ENCODE peak calls at places on chromosomes 13 and 19, in eight cellular contexts. One of them, this sample, is unnamed.

GRCh38 chr13:21625366-21625765 is 21.4 kb upstream of the MICU2 start:
- DNase-seq in left ventricle myocardium inferior: no peak
- DNase-seq in SK-N-SH: peak; percentile 36
- DNase-seq in fibroblast of lung: peak; percentile 51
- DNase-seq in cardiac muscle cell: peak; percentile 35
- DNase-seq in DND-41: peak; percentile 13
- DNase-seq in HFF-Myc: no peak
- DNase-seq in AG04450: no peak
- DNase-seq in this sample: no peak

GRCh38 chr19:50501568-50502475 is 9.2 kb downstream of the JOSD2 start:
- DNase-seq in left ventricle myocardium inferior: peak; percentile 75
- DNase-seq in SK-N-SH: no peak
- DNase-seq in fibroblast of lung: no peak
- DNase-seq in cardiac muscle cell: no peak
- DNase-seq in DND-41: no peak
- DNase-seq in HFF-Myc: no peak
- DNase-seq in AG04450: no peak
- DNase-seq in this sample: no peak

GRCh38 chr19:6532244-6532999 is 1.6 kb downstream of the TNFSF9 start:
- DNase-seq in left ventricle myocardium inferior: no peak
- DNase-seq in SK-N-SH: no peak
- DNase-seq in fibroblast of lung: no peak
- DNase-seq in cardiac muscle cell: no peak
- DNase-seq in DND-41: no peak
- DNase-seq in HFF-Myc: no peak
- DNase-seq in AG04450: no peak
- DNase-seq in this sample: no peak

GRCh38 chr13:92682832-92683517 is 543.6 kb upstream of the GPC6 start:
- DNase-seq in left ventricle myocardium inferior: no peak
- DNase-seq in SK-N-SH: no peak
- DNase-seq in fibroblast of lung: no peak
- DNase-seq in cardiac muscle cell: peak; percentile 69
- DNase-seq in DND-41: no peak
- DNase-seq in HFF-Myc: no peak
- DNase-seq in AG04450: no peak
- DNase-seq in this sample: no peak

GRCh38 chr19:2046046-2046907 is 4.8 kb downstream of the MKNK2 start:
- DNase-seq in left ventricle myocardium inferior: no peak
- DNase-seq in SK-N-SH: no peak
- DNase-seq in fibroblast of lung: no peak
- DNase-seq in cardiac muscle cell: no peak
- DNase-seq in DND-41: no peak
- DNase-seq in HFF-Myc: no peak
- DNase-seq in AG04450: no peak
- DNase-seq in this sample: no peak

GRCh38 chr19:39671739-39672363 is 16.1 kb downstream of the LGALS16 start:
- DNase-seq in left ventricle myocardium inferior: no peak
- DNase-seq in SK-N-SH: peak; percentile 34
- DNase-seq in fibroblast of lung: peak; percentile 48
- DNase-seq in cardiac muscle cell: peak; percentile 64
- DNase-seq in DND-41: peak; percentile 23
- DNase-seq in HFF-Myc: peak; percentile 19
- DNase-seq in AG04450: no peak
- DNase-seq in this sample: peak; percentile 8

GRCh38 chr13:44726214-44726613 is 150.1 kb upstream of the TSC22D1 start:
- DNase-seq in left ventricle myocardium inferior: no peak
- DNase-seq in SK-N-SH: no peak
- DNase-seq in fibroblast of lung: peak; percentile 95
- DNase-seq in cardiac muscle cell: peak; percentile 97
- DNase-seq in DND-41: no peak
- DNase-seq in HFF-Myc: peak; percentile 57
- DNase-seq in AG04450: peak; percentile 81
- DNase-seq in this sample: no peak

GRCh38 chr13:77729502-77730221 is 32.2 kb downstream of the SLAIN1 start:
- DNase-seq in left ventricle myocardium inferior: no peak
- DNase-seq in SK-N-SH: no peak
- DNase-seq in fibroblast of lung: no peak
- DNase-seq in cardiac muscle cell: no peak
- DNase-seq in DND-41: no peak
- DNase-seq in HFF-Myc: no peak
- DNase-seq in AG04450: no peak
- DNase-seq in this sample: no peak

GRCh38 chr13:45179428-45179827 is 21.4 kb downstream of the KCTD4 start:
- DNase-seq in left ventricle myocardium inferior: no peak
- DNase-seq in SK-N-SH: no peak
- DNase-seq in fibroblast of lung: peak; percentile 42
- DNase-seq in cardiac muscle cell: no peak
- DNase-seq in DND-41: no peak
- DNase-seq in HFF-Myc: no peak
- DNase-seq in AG04450: no peak
- DNase-seq in this sample: no peak

GRCh38 chr19:24051516-24051915 is 35.5 kb upstream of the ZNF254 start:
- DNase-seq in left ventricle myocardium inferior: no peak
- DNase-seq in SK-N-SH: no peak
- DNase-seq in fibroblast of lung: no peak
- DNase-seq in cardiac muscle cell: no peak
- DNase-seq in DND-41: no peak
- DNase-seq in HFF-Myc: no peak
- DNase-seq in AG04450: no peak
- DNase-seq in this sample: no peak

GRCh38 chr19:29514525-29515232 is 11.1 kb upstream of the VSTM2B start:
- DNase-seq in left ventricle myocardium inferior: no peak
- DNase-seq in SK-N-SH: no peak
- DNase-seq in fibroblast of lung: no peak
- DNase-seq in cardiac muscle cell: no peak
- DNase-seq in DND-41: no peak
- DNase-seq in HFF-Myc: no peak
- DNase-seq in AG04450: no peak
- DNase-seq in this sample: no peak

GRCh38 chr13:114112826-114113322 is 19.5 kb downstream of the RASA3 start:
- DNase-seq in left ventricle myocardium inferior: no peak
- DNase-seq in SK-N-SH: no peak
- DNase-seq in fibroblast of lung: no peak
- DNase-seq in cardiac muscle cell: no peak
- DNase-seq in DND-41: no peak
- DNase-seq in HFF-Myc: no peak
- DNase-seq in AG04450: no peak
- DNase-seq in this sample: no peak

GRCh38 chr19:46537136-46538097 is 41.8 kb upstream of the PNMA8B start:
- DNase-seq in left ventricle myocardium inferior: peak; percentile 62
- DNase-seq in SK-N-SH: peak; percentile 70
- DNase-seq in fibroblast of lung: peak; percentile 40
- DNase-seq in cardiac muscle cell: peak; percentile 62
- DNase-seq in DND-41: peak; percentile 63
- DNase-seq in HFF-Myc: no peak
- DNase-seq in AG04450: no peak
- DNase-seq in this sample: no peak

GRCh38 chr19:35228177-35228930 is at the start of gene FAM187B:
- DNase-seq in left ventricle myocardium inferior: no peak
- DNase-seq in SK-N-SH: no peak
- DNase-seq in fibroblast of lung: no peak
- DNase-seq in cardiac muscle cell: no peak
- DNase-seq in DND-41: no peak
- DNase-seq in HFF-Myc: no peak
- DNase-seq in AG04450: no peak
- DNase-seq in this sample: no peak

GRCh38 chr19:49461656-49462055 is 8.6 kb downstream of the ALDH16A1 start:
- DNase-seq in left ventricle myocardium inferior: no peak
- DNase-seq in SK-N-SH: no peak
- DNase-seq in fibroblast of lung: no peak
- DNase-seq in cardiac muscle cell: no peak
- DNase-seq in DND-41: no peak
- DNase-seq in HFF-Myc: no peak
- DNase-seq in AG04450: no peak
- DNase-seq in this sample: no peak

GRCh38 chr13:44967656-44968451 is 21.4 kb downstream of the NUFIP1 start:
- DNase-seq in left ventricle myocardium inferior: no peak
- DNase-seq in SK-N-SH: no peak
- DNase-seq in fibroblast of lung: peak; percentile 57
- DNase-seq in cardiac muscle cell: peak; percentile 68
- DNase-seq in DND-41: no peak
- DNase-seq in HFF-Myc: no peak
- DNase-seq in AG04450: no peak
- DNase-seq in this sample: no peak

GRCh38 chr19:13621413-13621812 is 115.1 kb upstream of the CACNA1A start:
- DNase-seq in left ventricle myocardium inferior: no peak
- DNase-seq in SK-N-SH: no peak
- DNase-seq in fibroblast of lung: peak; percentile 89
- DNase-seq in cardiac muscle cell: peak; percentile 64
- DNase-seq in DND-41: peak; percentile 11
- DNase-seq in HFF-Myc: peak; percentile 77
- DNase-seq in AG04450: peak; percentile 67
- DNase-seq in this sample: peak; percentile 69

GRCh38 chr13:111341886-111342285 is 21.4 kb downstream of the TEX29 start:
- DNase-seq in left ventricle myocardium inferior: no peak
- DNase-seq in SK-N-SH: no peak
- DNase-seq in fibroblast of lung: no peak
- DNase-seq in cardiac muscle cell: no peak
- DNase-seq in DND-41: no peak
- DNase-seq in HFF-Myc: no peak
- DNase-seq in AG04450: no peak
- DNase-seq in this sample: no peak

GRCh38 chr13:103525530-103525929 is 459.3 kb upstream of the SLC10A2 start:
- DNase-seq in left ventricle myocardium inferior: no peak
- DNase-seq in SK-N-SH: no peak
- DNase-seq in fibroblast of lung: no peak
- DNase-seq in cardiac muscle cell: no peak
- DNase-seq in DND-41: no peak
- DNase-seq in HFF-Myc: no peak
- DNase-seq in AG04450: no peak
- DNase-seq in this sample: no peak

GRCh38 chr13:80497439-80497838 is 156.5 kb upstream of the SPRY2 start:
- DNase-seq in left ventricle myocardium inferior: no peak
- DNase-seq in SK-N-SH: peak; percentile 15
- DNase-seq in fibroblast of lung: no peak
- DNase-seq in cardiac muscle cell: no peak
- DNase-seq in DND-41: no peak
- DNase-seq in HFF-Myc: no peak
- DNase-seq in AG04450: no peak
- DNase-seq in this sample: no peak

GRCh38 chr19:19110410-19111137 is 27.7 kb downstream of the TMEM161A start:
- DNase-seq in left ventricle myocardium inferior: no peak
- DNase-seq in SK-N-SH: peak; percentile 89
- DNase-seq in fibroblast of lung: no peak
- DNase-seq in cardiac muscle cell: peak; percentile 30
- DNase-seq in DND-41: no peak
- DNase-seq in HFF-Myc: no peak
- DNase-seq in AG04450: no peak
- DNase-seq in this sample: no peak
- TF ChIP-seq CTCF in left ventricle myocardium inferior: peak; percentile 55
- TF ChIP-seq CTCF in SK-N-SH: peak; percentile 37
- TF ChIP-seq CTCF in fibroblast of lung: peak; percentile 25
- TF ChIP-seq CTCF in cardiac muscle cell: peak; percentile 42
- TF ChIP-seq CTCF in DND-41: no peak
- TF ChIP-seq CTCF in HFF-Myc: peak; percentile 43
- TF ChIP-seq CTCF in AG04450: peak; percentile 38
- TF ChIP-seq CTCF in this sample: peak; percentile 42

DNA sequence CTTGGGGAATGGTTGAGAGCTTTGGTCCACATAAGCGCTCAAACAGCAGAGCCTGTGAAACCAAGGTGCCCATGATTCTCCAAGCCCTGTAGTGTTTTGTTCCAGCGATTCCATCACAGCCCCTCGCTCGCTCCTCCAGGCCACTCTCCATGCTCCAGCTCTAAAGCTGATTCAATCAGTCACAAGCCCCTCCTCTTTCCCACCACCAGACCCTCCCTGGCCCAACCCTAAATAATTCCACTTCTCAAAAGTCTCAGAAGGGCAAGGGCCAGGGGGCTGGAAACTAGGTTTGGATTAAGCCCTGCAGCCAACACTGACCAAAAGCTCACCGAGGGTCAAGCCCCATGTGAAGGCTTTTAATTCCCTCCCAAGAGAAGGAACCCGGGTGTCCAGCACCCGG is 1.5 kb downstream of the ZNF296 start:
- DNase-seq in left ventricle myocardium inferior: no peak
- DNase-seq in SK-N-SH: no peak
- DNase-seq in fibroblast of lung: no peak
- DNase-seq in cardiac muscle cell: no peak
- DNase-seq in DND-41: no peak
- DNase-seq in HFF-Myc: no peak
- DNase-seq in AG04450: no peak
- DNase-seq in this sample: no peak
- H3K4me3 ChIP-seq in left ventricle myocardium inferior: peak overlapping the region; percentile 66
- H3K4me3 ChIP-seq in SK-N-SH: no peak overlapping the region
- H3K4me3 ChIP-seq in fibroblast of lung: no peak overlapping the region
- H3K4me3 ChIP-seq in cardiac muscle cell: no peak overlapping the region
- H3K4me3 ChIP-seq in DND-41: no peak overlapping the region
- H3K4me3 ChIP-seq in HFF-Myc: peak overlapping the region; percentile 67
- H3K4me3 ChIP-seq in AG04450: no peak overlapping the region
- H3K4me3 ChIP-seq in this sample: no peak overlapping the region

GRCh38 chr13:53001444-53001843 is 27.2 kb upstream of the OLFM4 start:
- DNase-seq in left ventricle myocardium inferior: no peak
- DNase-seq in SK-N-SH: no peak
- DNase-seq in fibroblast of lung: no peak
- DNase-seq in cardiac muscle cell: no peak
- DNase-seq in DND-41: no peak
- DNase-seq in HFF-Myc: no peak
- DNase-seq in AG04450: no peak
- DNase-seq in this sample: no peak
- TF ChIP-seq CTCF in left ventricle myocardium inferior: no peak
- TF ChIP-seq CTCF in SK-N-SH: no peak
- TF ChIP-seq CTCF in fibroblast of lung: no peak
- TF ChIP-seq CTCF in cardiac muscle cell: no peak
- TF ChIP-seq CTCF in DND-41: no peak
- TF ChIP-seq CTCF in HFF-Myc: no peak
- TF ChIP-seq CTCF in AG04450: no peak
- TF ChIP-seq CTCF in this sample: no peak

GRCh38 chr13:94209110-94209509 is 270.4 kb downstream of the DCT start:
- DNase-seq in left ventricle myocardium inferior: no peak
- DNase-seq in SK-N-SH: no peak
- DNase-seq in fibroblast of lung: peak; percentile 6
- DNase-seq in cardiac muscle cell: peak; percentile 29
- DNase-seq in DND-41: no peak
- DNase-seq in HFF-Myc: no peak
- DNase-seq in AG04450: no peak
- DNase-seq in this sample: no peak

GRCh38 chr13:94201022-94201421 is 278.5 kb downstream of the DCT start:
- DNase-seq in left ventricle myocardium inferior: no peak
- DNase-seq in SK-N-SH: no peak
- DNase-seq in fibroblast of lung: no peak
- DNase-seq in cardiac muscle cell: no peak
- DNase-seq in DND-41: no peak
- DNase-seq in HFF-Myc: no peak
- DNase-seq in AG04450: no peak
- DNase-seq in this sample: no peak

GRCh38 chr13:94210826-94211225 is 268.7 kb downstream of the DCT start:
- DNase-seq in left ventricle myocardium inferior: no peak
- DNase-seq in SK-N-SH: no peak
- DNase-seq in fibroblast of lung: no peak
- DNase-seq in cardiac muscle cell: peak; percentile 60
- DNase-seq in DND-41: no peak
- DNase-seq in HFF-Myc: no peak
- DNase-seq in AG04450: no peak
- DNase-seq in this sample: no peak

DNA sequence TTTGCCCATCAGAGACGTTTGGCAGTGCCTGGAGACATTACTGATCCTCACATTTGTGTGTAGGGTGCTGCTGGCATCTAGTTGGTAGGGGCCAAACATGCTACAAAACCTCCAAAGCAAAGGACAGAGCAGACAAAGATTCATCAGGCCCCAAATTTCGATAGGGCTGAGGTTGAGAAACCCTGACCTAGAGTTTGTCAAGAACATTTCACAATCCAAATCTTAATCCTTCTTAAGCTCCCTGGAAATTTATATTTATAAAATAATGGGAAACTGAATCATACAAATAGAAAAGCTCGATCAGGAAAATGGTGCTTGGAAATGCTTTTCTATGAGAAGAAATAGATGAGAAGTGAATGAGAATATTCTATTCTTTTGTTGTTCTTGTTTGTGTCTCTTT is 273.6 kb downstream of the DCT start:
- DNase-seq in left ventricle myocardium inferior: no peak
- DNase-seq in SK-N-SH: no peak
- DNase-seq in fibroblast of lung: no peak
- DNase-seq in cardiac muscle cell: no peak
- DNase-seq in DND-41: no peak
- DNase-seq in HFF-Myc: no peak
- DNase-seq in AG04450: no peak
- DNase-seq in this sample: no peak
- H3K4me3 ChIP-seq in left ventricle myocardium inferior: no peak overlapping the region
- H3K4me3 ChIP-seq in SK-N-SH: no peak overlapping the region
- H3K4me3 ChIP-seq in fibroblast of lung: no peak overlapping the region
- H3K4me3 ChIP-seq in cardiac muscle cell: no peak overlapping the region
- H3K4me3 ChIP-seq in DND-41: no peak overlapping the region
- H3K4me3 ChIP-seq in HFF-Myc: no peak overlapping the region
- H3K4me3 ChIP-seq in AG04450: no peak overlapping the region
- H3K4me3 ChIP-seq in this sample: no peak overlapping the region

This sample was measured in retinal pigment epithelial cell.